ENCODE peak calls at places on chromosome 22, in seven cellular contexts. U is NCI-H1092, J is GM12891, L is left ventricle myocardium inferior, K is left colon, P is MCF 10A, W is brain microvascular endothelial cell. V is an unnamed sample.

GRCh38 chr22:20951932-20952380 is 15.1 kb upstream of the AIFM3 start:
- DNase-seq in U (no peak), J (no peak), L (no peak), K (no peak), P (no peak), W (no peak), V (no peak)

GRCh38 chr22:42716649-42717127 is 4.0 kb downstream of the A4GALT start:
- DNase-seq in U (no peak), J (no peak), L (no peak), K (no peak), P (no peak), W (no peak), V (no peak)

GRCh38 chr22:49492756-49493251 is 334.9 kb downstream of the BRD1 start:
- DNase-seq in U (no peak), J (no peak), L (no peak), K (no peak), P (no peak), W (no peak), V (no peak)

GRCh38 chr22:23909258-23909898 is 15.2 kb downstream of the MIF start:
- DNase-seq in U (no peak), J (no peak), L (no peak), K (no peak), P (no peak), W (no peak), V (no peak)

GRCh38 chr22:45198463-45198795 is 34.7 kb downstream of the NUP50 start:
- DNase-seq in U (no peak), J (no peak), L (no peak), K (no peak), P (no peak), W (no peak), V (no peak)

GRCh38 chr22:49983148-49984042 is 22.8 kb downstream of the PIM3 start:
- DNase-seq in U (no peak), J (no peak), L (no peak), K (no peak), P (no peak), W (no peak), V (no peak)

GRCh38 chr22:42803454-42803853 is 53.6 kb downstream of the ARFGAP3 start:
- DNase-seq in U (peak), J (no peak), L (peak), K (peak), P (no peak), W (no peak), V (peak)

GRCh38 chr22:20013382-20013871 is 3.2 kb downstream of the ARVCF start:
- DNase-seq in U (peak), J (no peak), L (peak), K (peak), P (no peak), W (peak), V (peak)

GRCh38 chr22:20957691-20958440 is 9.2 kb upstream of the AIFM3 start:
- DNase-seq in U (no peak), J (no peak), L (peak), K (peak), P (peak), W (no peak), V (no peak)

GRCh38 chr22:43273902-43274484 is 69.2 kb downstream of the SCUBE1 start:
- DNase-seq in U (no peak), J (peak), L (no peak), K (no peak), P (peak), W (no peak), V (no peak)

GRCh38 chr22:40008726-40009125 is 14.0 kb downstream of the FAM83F start:
- DNase-seq in U (no peak), J (no peak), L (no peak), K (no peak), P (no peak), W (peak), V (no peak)

GRCh38 chr22:48829908-48830307 is 997.8 kb downstream of the BRD1 start:
- DNase-seq in U (no peak), J (no peak), L (no peak), K (peak), P (no peak), W (no peak), V (no peak)

GRCh38 chr22:40452730-40453487 is 82.5 kb downstream of the SGSM3 start:
- DNase-seq in U (no peak), J (no peak), L (no peak), K (no peak), P (no peak), W (no peak), V (no peak)

GRCh38 chr22:21443735-21444421 is 23.3 kb upstream of the TMEM191C start:
- DNase-seq in U (no peak), J (no peak), L (no peak), K (peak), P (no peak), W (no peak), V (peak)

GRCh38 chr22:36981247-36981775 is 37.9 kb downstream of the TST start:
- DNase-seq in U (no peak), J (no peak), L (no peak), K (no peak), P (no peak), W (no peak), V (no peak)

GRCh38 chr22:25417792-25418191 is 146.7 kb upstream of the GRK3 start:
- DNase-seq in U (no peak), J (no peak), L (no peak), K (no peak), P (no peak), W (no peak), V (no peak)

GRCh38 chr22:50691521-50691920 is 18.9 kb downstream of the SHANK3 start:
- DNase-seq in U (no peak), J (no peak), L (no peak), K (peak), P (peak), W (peak), V (no peak)

GRCh38 chr22:45994516-45995404 is 17.8 kb upstream of the WNT7B start:
- DNase-seq in U (peak), J (peak), L (peak), K (peak), P (peak), W (no peak), V (peak)

GRCh38 chr22:26835929-26836528 is 178.6 kb downstream of the MIAT start:
- DNase-seq in U (no peak), J (peak), L (no peak), K (no peak), P (peak), W (peak), V (no peak)

GRCh38 chr22:23072911-23073491 is 2.7 kb downstream of the GNAZ start:
- DNase-seq in U (no peak), J (no peak), L (peak), K (no peak), P (peak), W (no peak), V (peak)

GRCh38 chr22:45402466-45402865 is 10.9 kb downstream of the SMC1B start:
- DNase-seq in U (no peak), J (no peak), L (no peak), K (no peak), P (no peak), W (no peak), V (no peak)

GRCh38 chr22:44363980-44364749 is 51.4 kb upstream of the SHISAL1 start:
- DNase-seq in U (no peak), J (no peak), L (peak), K (no peak), P (no peak), W (no peak), V (peak)

GRCh38 chr22:49954354-49954753 is 6.2 kb upstream of the PIM3 start:
- DNase-seq in U (no peak), J (no peak), L (peak), K (no peak), P (no peak), W (no peak), V (no peak)

GRCh38 chr22:42285604-42286003 is 15.2 kb upstream of the TCF20 start:
- DNase-seq in U (no peak), J (no peak), L (no peak), K (no peak), P (no peak), W (no peak), V (no peak)

GRCh38 chr22:36368359-36368983 is 19.3 kb downstream of the MYH9 start:
- DNase-seq in U (no peak), J (no peak), L (no peak), K (peak), P (peak), W (no peak), V (no peak)

GRCh38 chr22:46750530-46750800 is 12.0 kb upstream of the TBC1D22A start:
- DNase-seq in U (no peak), J (no peak), L (no peak), K (no peak), P (no peak), W (no peak), V (no peak)